ENCODE peak calls at places on chromosomes 5 and 9, in four cellular contexts. H is iPS-NIHi11, U is EL, Z is frontal cortex. C is an unnamed sample.

GRCh38 chr5:23223846-23224245 is 283.6 kb upstream of the PRDM9 start:
- DNase-seq in U (no peak), Z (no peak), H (no peak), C (no peak)

GRCh38 chr9:95644377-95644776 is 127.6 kb upstream of the PTCH1 start:
- DNase-seq in Z (no peak), H (no peak), U (peak), C (no peak)

GRCh38 chr5:60810438-60811085 is 33.5 kb downstream of the ELOVL7 start:
- DNase-seq in Z (no peak), U (peak), H (no peak), C (no peak)

GRCh38 chr5:155052532-155052931 is 39.0 kb downstream of the KIF4B start:
- DNase-seq in U (no peak), Z (no peak), H (no peak), C (no peak)

GRCh38 chr5:132411382-132411925 is 41.9 kb downstream of the SLC22A5 start:
- DNase-seq in H (no peak), Z (peak), U (no peak), C (no peak)

GRCh38 chr9:15720861-15721260 is 168.0 kb downstream of the CCDC171 start:
- DNase-seq in H (no peak), U (no peak), Z (no peak), C (no peak)

GRCh38 chr5:36739751-36740221 is 133.4 kb downstream of the SLC1A3 start:
- DNase-seq in H (peak), U (peak), Z (no peak), C (peak)

GRCh38 chr9:36836486-36836885 is 197.6 kb downstream of the PAX5 start:
- DNase-seq in U (no peak), H (no peak), Z (no peak), C (no peak)

GRCh38 chr9:129694265-129694664 is 28.8 kb downstream of the PRRX2 start:
- DNase-seq in Z (no peak), H (no peak), U (no peak), C (no peak)

GRCh38 chr5:179380211-179381035 is 35.2 kb upstream of the ADAMTS2 start:
- DNase-seq in U (no peak), H (no peak), Z (no peak), C (no peak)

GRCh38 chr5:157468293-157468965 is 8.4 kb downstream of the NIPAL4 start:
- DNase-seq in U (no peak), H (no peak), Z (no peak), C (no peak)

GRCh38 chr9:110947645-110948044 is 90.6 kb downstream of the LPAR1 start:
- DNase-seq in U (no peak), H (no peak), Z (no peak), C (no peak)

GRCh38 chr5:58871648-58872242 is 288.9 kb downstream of the RAB3C start:
- DNase-seq in U (peak), H (peak), Z (no peak), C (no peak)

GRCh38 chr9:114002271-114002985 is 75.7 kb downstream of the AMBP start:
- DNase-seq in Z (no peak), H (no peak), U (no peak), C (no peak)

C was measured in NK-92 treated with Interleukin-12 subunit alpha and Interleukin-12 subunit beta, amount 100 ng/mL, for 24 hours.